ENCODE peak calls at places on chromosomes 4 and X, in four cellular contexts. S, N, H and I are unnamed samples.

GRCh38 chr4:77174426-77174825 is 17.4 kb downstream of the CCNG2 start:
- DNase-seq in S (no peak), H (no peak), N (no peak), I (no peak)

GRCh38 chrX:121216979-121217378 is 169.6 kb downstream of the GLUD2 start:
- DNase-seq in S (no peak), N (no peak), H (no peak), I (no peak)

GRCh38 chr4:153497988-153498967 is 32.1 kb downstream of the TMEM131L start:
- DNase-seq in N (no peak), S (no peak), H (peak; percentile 69), I (no peak)

GRCh38 chr4:109631709-109632108 is 71.5 kb downstream of the CASP6 start:
- DNase-seq in N (no peak), H (no peak), S (no peak), I (no peak)

GRCh38 chrX:109533631-109534030 is 3.0 kb upstream of the NXT2 start:
- DNase-seq in N (no peak), H (no peak), S (no peak), I (no peak)

GRCh38 chr4:81021995-81022394 is 8.5 kb upstream of the BMP3 start:
- DNase-seq in S (no peak), H (no peak), N (no peak), I (no peak)

GRCh38 chr4:726816-727215 is 21.2 kb downstream of the PCGF3 start:
- DNase-seq in N (no peak), S (no peak), H (no peak), I (no peak)

GRCh38 chr4:7999279-7999678 is 59.6 kb upstream of the AFAP1 start:
- DNase-seq in H (no peak), N (no peak), S (no peak), I (no peak)

GRCh38 chr4:81418572-81418971 is 53.1 kb downstream of the RASGEF1B start:
- DNase-seq in N (no peak), S (no peak), H (no peak), I (no peak)

GRCh38 chrX:46327229-46328081 is 217.8 kb downstream of the ZNF674 start:
- DNase-seq in S (no peak), H (no peak), N (no peak), I (no peak)

GRCh38 chr4:74859163-74859562 is 64.8 kb upstream of the BTC start:
- DNase-seq in S (no peak), H (no peak), N (no peak), I (no peak)

GRCh38 chrX:74009041-74009440 is 294.9 kb upstream of the ZCCHC13 start:
- DNase-seq in N (no peak), S (no peak), H (no peak), I (no peak)

GRCh38 chr4:20354120-20354519 is 102.4 kb downstream of the SLIT2 start:
- DNase-seq in H (no peak), N (no peak), S (no peak), I (no peak)

GRCh38 chr4:67700119-67700873 is 659 bp downstream of the UBA6 start:
- DNase-seq in N (no peak), H (peak; percentile 54), S (no peak), I (no peak)